ENCODE peak calls at places on chromosome 22, in five cellular contexts. One of them, this sample, is unnamed.

GRCh38 chr22:39471421-39472141 is 14.8 kb downstream of the MGAT3 start:
- DNase-seq in tibial nerve: no peak
- DNase-seq in cardiac fibroblast: peak; percentile 78
- DNase-seq in SK-N-SH: no peak
- DNase-seq in fibroblast of lung: no peak
- DNase-seq in this sample: no peak

GRCh38 chr22:19812910-19813309 is 41.8 kb downstream of the GNB1L start:
- DNase-seq in tibial nerve: no peak
- DNase-seq in cardiac fibroblast: no peak
- DNase-seq in SK-N-SH: no peak
- DNase-seq in fibroblast of lung: no peak
- DNase-seq in this sample: no peak

GRCh38 chr22:27801197-27801615 is 350 bp downstream of the MN1 start:
- DNase-seq in tibial nerve: no peak
- DNase-seq in cardiac fibroblast: peak; percentile 56
- DNase-seq in SK-N-SH: peak; percentile 84
- DNase-seq in fibroblast of lung: no peak
- DNase-seq in this sample: peak; percentile 48

GRCh38 chr22:30232716-30233218 is 13.8 kb downstream of the LIF start:
- DNase-seq in tibial nerve: no peak
- DNase-seq in cardiac fibroblast: no peak
- DNase-seq in SK-N-SH: no peak
- DNase-seq in fibroblast of lung: no peak
- DNase-seq in this sample: no peak

GRCh38 chr22:38802671-38803121 is 8.8 kb upstream of the DNAL4 start:
- DNase-seq in tibial nerve: peak; percentile 28
- DNase-seq in cardiac fibroblast: peak; percentile 98
- DNase-seq in SK-N-SH: no peak
- DNase-seq in fibroblast of lung: peak; percentile 96
- DNase-seq in this sample: peak; percentile 74

GRCh38 chr22:31901388-31902137 is 42.8 kb upstream of the YWHAH start:
- DNase-seq in tibial nerve: no peak
- DNase-seq in cardiac fibroblast: no peak
- DNase-seq in SK-N-SH: no peak
- DNase-seq in fibroblast of lung: no peak
- DNase-seq in this sample: no peak

GRCh38 chr22:21697021-21697771 is 31.4 kb downstream of the PPIL2 start:
- DNase-seq in tibial nerve: no peak
- DNase-seq in cardiac fibroblast: no peak
- DNase-seq in SK-N-SH: no peak
- DNase-seq in fibroblast of lung: no peak
- DNase-seq in this sample: no peak

GRCh38 chr22:20918663-20919220 is 1.5 kb downstream of the CRKL start:
- DNase-seq in tibial nerve: no peak
- DNase-seq in cardiac fibroblast: no peak
- DNase-seq in SK-N-SH: peak; percentile 42
- DNase-seq in fibroblast of lung: no peak
- DNase-seq in this sample: no peak

GRCh38 chr22:23233084-23233501 is 52.8 kb downstream of the BCR start:
- DNase-seq in tibial nerve: no peak
- DNase-seq in cardiac fibroblast: no peak
- DNase-seq in SK-N-SH: peak; percentile 57
- DNase-seq in fibroblast of lung: peak; percentile 31
- DNase-seq in this sample: no peak

GRCh38 chr22:39242389-39242808 is 2.4 kb downstream of the PDGFB start:
- DNase-seq in tibial nerve: no peak
- DNase-seq in cardiac fibroblast: no peak
- DNase-seq in SK-N-SH: peak; percentile 62
- DNase-seq in fibroblast of lung: no peak
- DNase-seq in this sample: no peak

GRCh38 chr22:31095637-31096249 is 11.6 kb downstream of the SELENOM start:
- DNase-seq in tibial nerve: no peak
- DNase-seq in cardiac fibroblast: no peak
- DNase-seq in SK-N-SH: no peak
- DNase-seq in fibroblast of lung: no peak
- DNase-seq in this sample: no peak

DNA sequence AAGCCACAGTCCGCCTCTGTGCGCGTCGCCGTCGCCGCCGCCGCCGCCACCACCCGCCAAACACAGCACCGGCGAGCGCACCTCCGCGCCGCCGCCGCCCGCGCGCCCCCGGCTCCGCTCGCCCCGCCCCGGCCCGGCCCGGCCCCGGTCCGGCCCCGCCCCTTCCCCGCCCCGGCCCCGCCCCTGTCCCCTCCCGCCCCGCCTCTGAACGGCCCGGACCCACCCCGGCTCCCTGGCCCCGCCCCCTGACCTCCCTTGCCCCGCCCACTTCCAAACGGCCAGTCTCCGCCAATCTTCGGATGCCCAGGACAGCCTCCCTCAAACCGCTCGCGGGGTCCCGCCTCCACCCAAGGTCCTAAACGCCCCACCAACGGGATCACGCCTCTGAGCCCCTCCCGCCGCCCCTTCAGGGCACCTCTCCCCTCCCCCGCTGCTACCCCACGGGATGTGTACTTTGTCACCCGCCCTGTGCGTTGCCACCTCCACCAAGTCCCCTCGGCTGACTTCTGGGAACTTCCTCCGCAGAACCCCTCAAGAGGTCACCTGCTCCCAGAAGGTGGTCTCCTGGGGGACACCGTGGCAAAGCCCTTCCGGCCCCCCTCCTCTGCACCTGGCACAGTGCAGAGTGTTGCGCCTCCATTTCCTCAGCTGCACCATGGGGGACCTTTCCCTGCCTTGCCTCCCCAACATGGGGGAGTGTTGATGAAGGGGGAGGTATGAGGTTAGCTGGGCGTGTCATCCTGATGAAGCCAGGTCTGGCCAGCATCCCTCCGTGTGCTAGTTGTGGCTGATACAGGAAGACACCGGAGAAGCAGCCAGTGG is at the start of gene KIAA0930:
- DNase-seq in tibial nerve: peak; percentile 73
- DNase-seq in cardiac fibroblast: peak; percentile 69
- DNase-seq in SK-N-SH: peak; percentile 100
- DNase-seq in fibroblast of lung: peak; percentile 64
- DNase-seq in this sample: peak; percentile 74
- H3K4me3 ChIP-seq in tibial nerve: peak within 1 kb of the TSS; percentile 68
- H3K4me3 ChIP-seq in cardiac fibroblast: peak within 1 kb of the TSS; percentile 65
- H3K4me3 ChIP-seq in SK-N-SH: peak within 1 kb of the TSS; percentile 79
- H3K4me3 ChIP-seq in fibroblast of lung: peak within 1 kb of the TSS; percentile 70
- H3K4me3 ChIP-seq in this sample: peak within 1 kb of the TSS; percentile 57

DNA sequence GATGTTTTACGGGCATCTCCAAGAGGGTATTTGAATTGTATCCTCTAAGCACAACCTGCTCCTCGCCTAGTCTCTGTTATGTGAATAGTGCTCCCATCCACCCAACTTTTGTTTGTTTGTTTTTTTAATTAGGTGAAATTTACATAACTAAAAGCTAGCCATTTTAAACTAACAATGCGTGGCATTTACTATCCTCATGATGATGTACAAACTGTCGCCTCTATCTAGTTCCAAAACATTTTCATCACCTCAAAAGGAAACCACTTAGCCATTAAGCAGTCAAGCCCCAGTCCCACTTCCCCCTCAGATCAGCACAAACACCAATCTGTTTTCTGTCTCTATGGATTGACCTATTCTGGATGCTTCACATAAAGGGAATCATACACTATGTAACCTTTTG is 3.9 kb downstream of the SYN3 start:
- DNase-seq in tibial nerve: no peak
- DNase-seq in cardiac fibroblast: no peak
- DNase-seq in SK-N-SH: no peak
- DNase-seq in fibroblast of lung: no peak
- DNase-seq in this sample: no peak
- H3K4me3 ChIP-seq in tibial nerve: no peak overlapping the region
- H3K4me3 ChIP-seq in cardiac fibroblast: no peak overlapping the region
- H3K4me3 ChIP-seq in SK-N-SH: no peak overlapping the region
- H3K4me3 ChIP-seq in fibroblast of lung: no peak overlapping the region
- H3K4me3 ChIP-seq in this sample: no peak overlapping the region

DNA sequence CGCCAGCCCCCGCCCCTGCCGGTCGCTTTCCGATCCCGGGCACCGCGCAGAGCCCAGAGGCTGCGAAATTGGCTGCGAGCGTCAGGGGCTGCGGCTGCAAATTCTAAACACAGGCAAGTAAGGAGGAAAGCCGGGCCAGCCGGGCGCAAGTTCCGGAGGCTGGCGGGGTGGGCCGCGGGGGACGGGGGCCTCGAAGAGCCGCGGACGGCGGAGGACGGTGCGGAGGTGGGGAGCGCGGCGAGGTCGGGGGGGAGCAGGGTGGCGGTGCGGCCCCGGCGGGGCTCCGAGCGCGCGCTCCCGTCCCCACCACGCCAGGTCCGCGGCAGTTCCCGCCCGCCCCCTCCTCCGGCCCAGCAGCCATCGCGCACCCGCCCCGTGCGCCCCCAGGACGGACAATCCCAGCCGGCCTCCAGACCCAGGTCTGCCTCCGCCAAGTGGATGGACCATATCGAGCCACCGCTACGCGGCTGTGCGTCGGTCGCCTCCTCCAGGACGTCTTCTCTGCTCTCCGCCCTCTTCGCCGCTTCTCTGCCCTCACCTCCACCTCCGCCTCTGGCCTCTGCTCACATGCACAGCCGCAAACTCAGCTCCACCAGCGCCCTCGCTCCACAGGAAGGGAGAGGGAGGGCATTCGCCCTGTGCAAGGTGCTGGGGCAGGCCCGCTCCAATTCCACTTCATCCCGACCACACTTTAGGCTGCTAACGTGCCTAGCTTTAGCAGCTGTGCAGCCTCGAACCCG is 7.2 kb downstream of the ELFN2 start:
- DNase-seq in tibial nerve: no peak
- DNase-seq in cardiac fibroblast: no peak
- DNase-seq in SK-N-SH: peak; percentile 84
- DNase-seq in fibroblast of lung: no peak
- DNase-seq in this sample: peak; percentile 14
- H3K4me3 ChIP-seq in tibial nerve: peak overlapping the region; percentile 29
- H3K4me3 ChIP-seq in cardiac fibroblast: peak overlapping the region; percentile 40
- H3K4me3 ChIP-seq in SK-N-SH: peak overlapping the region; percentile 40
- H3K4me3 ChIP-seq in fibroblast of lung: no peak overlapping the region
- H3K4me3 ChIP-seq in this sample: no peak overlapping the region

GRCh38 chr22:35541254-35541748 is 670 bp downstream of the RASD2 start:
- DNase-seq in tibial nerve: no peak
- DNase-seq in cardiac fibroblast: no peak
- DNase-seq in SK-N-SH: peak; percentile 77
- DNase-seq in fibroblast of lung: no peak
- DNase-seq in this sample: no peak
- H3K4me3 ChIP-seq in tibial nerve: peak overlapping the region; percentile 50
- H3K4me3 ChIP-seq in cardiac fibroblast: no peak overlapping the region
- H3K4me3 ChIP-seq in SK-N-SH: peak overlapping the region; percentile 58
- H3K4me3 ChIP-seq in fibroblast of lung: no peak overlapping the region
- H3K4me3 ChIP-seq in this sample: no peak overlapping the region

GRCh38 chr22:50249382-50250248 is 1.4 kb downstream of the HDAC10 start:
- DNase-seq in tibial nerve: no peak
- DNase-seq in cardiac fibroblast: no peak
- DNase-seq in SK-N-SH: no peak
- DNase-seq in fibroblast of lung: no peak
- DNase-seq in this sample: no peak
- H3K4me3 ChIP-seq in tibial nerve: no peak overlapping the region
- H3K4me3 ChIP-seq in cardiac fibroblast: no peak overlapping the region
- H3K4me3 ChIP-seq in SK-N-SH: peak overlapping the region; percentile 89
- H3K4me3 ChIP-seq in fibroblast of lung: peak overlapping the region; percentile 77
- H3K4me3 ChIP-seq in this sample: peak overlapping the region; percentile 68

DNA sequence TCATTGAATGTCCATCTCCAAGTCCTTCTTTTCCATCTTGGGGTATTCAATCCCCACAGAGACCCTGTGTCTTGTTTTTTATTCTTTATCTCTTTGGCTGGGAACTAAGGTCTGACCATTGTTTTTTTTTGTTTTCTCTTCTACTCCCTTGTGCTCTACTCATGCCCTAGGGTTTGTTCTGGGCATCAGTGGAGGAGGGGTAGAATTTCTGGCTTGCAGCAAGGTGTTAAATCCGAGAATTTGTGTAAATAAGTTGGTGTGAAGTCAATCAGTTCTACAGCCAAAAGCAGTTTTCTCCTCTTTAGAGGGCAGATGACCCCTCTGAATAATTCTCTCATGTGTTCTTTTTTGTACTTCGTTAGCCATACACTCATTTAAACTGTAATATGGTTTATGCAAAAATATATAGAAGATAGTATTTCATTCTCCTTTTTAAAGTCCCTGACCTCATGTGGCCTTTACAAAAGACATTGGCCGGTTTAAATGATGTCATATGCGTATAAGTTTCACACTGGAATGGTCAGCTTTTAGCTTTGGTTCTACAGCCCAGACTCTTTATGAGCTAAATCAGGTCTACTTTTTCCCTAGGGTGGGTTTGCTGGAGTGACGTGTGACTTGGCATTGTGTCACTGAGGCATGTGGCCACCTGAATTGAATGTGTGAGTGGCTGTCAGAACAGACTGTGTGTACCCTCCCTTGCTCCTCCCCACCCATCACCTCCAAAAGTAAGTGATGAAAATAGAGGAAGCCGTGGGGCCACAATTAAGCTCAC is 10.9 kb downstream of the CECR2 start:
- DNase-seq in tibial nerve: no peak
- DNase-seq in cardiac fibroblast: no peak
- DNase-seq in SK-N-SH: no peak
- DNase-seq in fibroblast of lung: no peak
- DNase-seq in this sample: no peak
- H3K4me3 ChIP-seq in tibial nerve: no peak overlapping the region
- H3K4me3 ChIP-seq in cardiac fibroblast: no peak overlapping the region
- H3K4me3 ChIP-seq in SK-N-SH: no peak overlapping the region
- H3K4me3 ChIP-seq in fibroblast of lung: no peak overlapping the region
- H3K4me3 ChIP-seq in this sample: no peak overlapping the region

This sample was measured in MG63.